ENCODE peak calls at places on chromosomes 13 and 19, in seven cellular contexts. J, N, H, O, P, I and Y are unnamed samples.

GRCh38 chr13:44278164-44278563 is 95.5 kb upstream of the SERP2 start:
- DNase-seq in J (peak), N (no peak), H (no peak), O (no peak), P (no peak), I (no peak), Y (no peak)

GRCh38 chr13:97257800-97258799 is 36.0 kb downstream of the MBNL2 start:
- DNase-seq in J (peak), N (peak), H (peak), O (peak), P (peak), I (peak), Y (peak)

GRCh38 chr13:107459430-107459829 is 755.9 kb downstream of the LIG4 start:
- DNase-seq in J (peak), N (no peak), H (no peak), O (no peak), P (no peak), I (no peak), Y (peak)

GRCh38 chr13:26855071-26855470 is 94.5 kb upstream of the GPR12 start:
- DNase-seq in J (no peak), N (no peak), H (no peak), O (no peak), P (no peak), I (no peak), Y (no peak)

GRCh38 chr19:15091918-15092753 is 10.1 kb downstream of the OR1I1 start:
- DNase-seq in J (peak), N (peak), H (no peak), O (peak), P (peak), I (peak), Y (no peak)

GRCh38 chr13:99694251-99694650 is 193.0 kb downstream of the TM9SF2 start:
- DNase-seq in J (no peak), N (no peak), H (no peak), O (no peak), P (no peak), I (no peak), Y (no peak)

GRCh38 chr13:48319458-48320395 is 16.2 kb downstream of the RB1 start:
- DNase-seq in J (no peak), N (no peak), H (no peak), O (no peak), P (no peak), I (no peak), Y (no peak)

GRCh38 chr13:31896427-31896826 is 135.1 kb upstream of the FRY start:
- DNase-seq in J (peak), N (no peak), H (peak), O (peak), P (no peak), I (peak), Y (peak)

GRCh38 chr13:21203132-21203531 is 26.7 kb downstream of the MRPL57 start:
- DNase-seq in J (no peak), N (peak), H (no peak), O (no peak), P (no peak), I (no peak), Y (no peak)

GRCh38 chr19:58229255-58229639 is 533 bp downstream of the ZNF544 start:
- DNase-seq in J (peak), N (peak), H (no peak), O (peak), P (peak), I (peak), Y (no peak)

GRCh38 chr19:18157465-18158063 is 4.6 kb downstream of the PIK3R2 start:
- DNase-seq in J (no peak), N (no peak), H (peak), O (peak), P (peak), I (peak), Y (no peak)

GRCh38 chr13:106986033-106986484 is 418.1 kb upstream of the ARGLU1 start:
- DNase-seq in J (no peak), N (no peak), H (no peak), O (peak), P (peak), I (no peak), Y (no peak)

GRCh38 chr13:41186481-41186880 is 7.9 kb downstream of the KBTBD7 start:
- DNase-seq in J (no peak), N (no peak), H (no peak), O (no peak), P (no peak), I (no peak), Y (no peak)

GRCh38 chr19:11649941-11650340 is 52.7 kb downstream of the ZNF627 start:
- DNase-seq in J (no peak), N (no peak), H (no peak), O (no peak), P (no peak), I (no peak), Y (peak)

GRCh38 chr13:110367620-110368019 is 60.5 kb downstream of the COL4A2 start:
- DNase-seq in J (no peak), N (no peak), H (no peak), O (no peak), P (no peak), I (no peak), Y (no peak)

GRCh38 chr19:19628499-19629134 is 597 bp upstream of the LPAR2 start:
- DNase-seq in J (peak), N (peak), H (no peak), O (peak), P (peak), I (peak), Y (no peak)

GRCh38 chr19:35262101-35262761 is 6.5 kb upstream of the USF2 start:
- DNase-seq in J (no peak), N (no peak), H (no peak), O (no peak), P (peak), I (no peak), Y (no peak)

GRCh38 chr19:53132231-53132991 is at the start of gene ZNF415:
- DNase-seq in J (peak), N (peak), H (peak), O (peak), P (peak), I (peak), Y (no peak)

GRCh38 chr19:47437500-47437899 is 18.2 kb upstream of the MEIS3 start:
- DNase-seq in J (no peak), N (no peak), H (no peak), O (peak), P (peak), I (no peak), Y (no peak)

GRCh38 chr19:29260477-29261317 is 47.7 kb upstream of the UQCRFS1 start:
- DNase-seq in J (peak), N (no peak), H (peak), O (peak), P (peak), I (no peak), Y (no peak)

GRCh38 chr19:28430214-28430613 is 782.7 kb downstream of the UQCRFS1 start:
- DNase-seq in J (no peak), N (no peak), H (no peak), O (no peak), P (no peak), I (no peak), Y (no peak)

GRCh38 chr13:77986699-77987098 is 68.1 kb upstream of the EDNRB start:
- DNase-seq in J (no peak), N (no peak), H (no peak), O (no peak), P (peak), I (no peak), Y (no peak)

GRCh38 chr19:38656171-38656981 is 8.9 kb downstream of the ACTN4 start:
- DNase-seq in J (peak), N (peak), H (no peak), O (no peak), P (no peak), I (peak), Y (no peak)

GRCh38 chr13:37914781-37915391 is 45.3 kb upstream of the TRPC4 start:
- DNase-seq in J (no peak), N (no peak), H (no peak), O (peak), P (peak), I (peak), Y (no peak)

GRCh38 chr19:40596608-40597328 is 4.4 kb upstream of the LTBP4 start:
- DNase-seq in J (peak), N (peak), H (peak), O (peak), P (peak), I (no peak), Y (no peak)

GRCh38 chr19:55244004-55244680 is 14.7 kb downstream of the PPP6R1 start:
- DNase-seq in J (no peak), N (no peak), H (no peak), O (no peak), P (no peak), I (no peak), Y (no peak)

GRCh38 chr19:37905936-37906867 is at the start of gene WDR87:
- DNase-seq in J (peak), N (peak), H (peak), O (peak), P (peak), I (peak), Y (no peak)

GRCh38 chr19:38793186-38793585 is 4.2 kb downstream of the LGALS7B start:
- DNase-seq in J (peak), N (peak), H (no peak), O (no peak), P (no peak), I (peak), Y (no peak)

GRCh38 chr13:81171065-81171647 is 830.2 kb upstream of the SPRY2 start:
- DNase-seq in J (peak), N (peak), H (no peak), O (peak), P (no peak), I (peak), Y (no peak)

GRCh38 chr19:42003506-42004294 is 9.7 kb upstream of the ATP1A3 start:
- DNase-seq in J (no peak), N (no peak), H (no peak), O (no peak), P (no peak), I (no peak), Y (no peak)

GRCh38 chr19:13015361-13016231 is 20.3 kb downstream of the NFIX start:
- DNase-seq in J (peak), N (peak), H (no peak), O (peak), P (peak), I (peak), Y (no peak)
- H3K4me3 ChIP-seq in J (no peak), N (peak), H (peak), O (no peak), P (no peak), I (peak), Y (no peak)

GRCh38 chr13:45851171-45851889 is at the start of gene SIAH3:
- DNase-seq in J (peak), N (no peak), H (no peak), O (peak), P (peak), I (peak), Y (no peak)
- H3K4me3 ChIP-seq in J (no peak), N (no peak), H (peak), O (peak), P (peak), I (no peak), Y (no peak)

GRCh38 chr19:51733742-51734522 is 10.1 kb upstream of the HAS1 start:
- DNase-seq in J (no peak), N (no peak), H (no peak), O (no peak), P (no peak), I (no peak), Y (no peak)
- H3K4me3 ChIP-seq in J (no peak), N (no peak), H (no peak), O (no peak), P (no peak), I (no peak), Y (no peak)

GRCh38 chr13:50358715-50359367 is 343.6 kb downstream of the KCNRG start:
- DNase-seq in J (no peak), N (no peak), H (no peak), O (no peak), P (no peak), I (no peak), Y (no peak)

GRCh38 chr13:50358221-50358620 is 343.0 kb downstream of the KCNRG start:
- DNase-seq in J (no peak), N (peak), H (no peak), O (no peak), P (no peak), I (no peak), Y (no peak)

GRCh38 chr13:50360637-50361036 is 345.4 kb downstream of the KCNRG start:
- DNase-seq in J (no peak), N (no peak), H (no peak), O (no peak), P (no peak), I (no peak), Y (no peak)

GRCh38 chr13:50359779-50360178 is 344.5 kb downstream of the KCNRG start:
- DNase-seq in J (no peak), N (no peak), H (no peak), O (no peak), P (no peak), I (no peak), Y (no peak)

DNA sequence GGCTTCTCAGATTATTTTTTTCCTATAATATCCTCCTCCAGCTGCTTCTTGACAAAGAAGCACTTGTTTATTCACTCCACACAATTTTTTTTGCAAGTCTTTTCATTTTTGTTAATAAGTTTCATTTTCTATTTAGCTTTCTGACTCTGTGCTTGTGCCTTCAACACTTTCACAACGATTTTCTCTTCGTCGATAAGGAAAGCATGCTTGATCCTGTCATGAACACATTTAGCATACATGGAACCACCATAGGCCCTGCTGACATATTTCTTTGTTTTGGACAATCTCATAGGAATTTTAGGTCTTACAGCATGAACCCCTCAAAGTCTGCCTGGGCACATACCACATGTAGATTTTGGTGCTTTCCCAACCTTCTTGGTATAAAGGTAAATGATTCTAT is 346.0 kb downstream of the KCNRG start:
- DNase-seq in J (no peak), N (no peak), H (no peak), O (no peak), P (no peak), I (no peak), Y (no peak)
- H3K4me3 ChIP-seq in J (no peak), N (no peak), H (no peak), O (no peak), P (no peak), I (no peak), Y (no peak)

DNA sequence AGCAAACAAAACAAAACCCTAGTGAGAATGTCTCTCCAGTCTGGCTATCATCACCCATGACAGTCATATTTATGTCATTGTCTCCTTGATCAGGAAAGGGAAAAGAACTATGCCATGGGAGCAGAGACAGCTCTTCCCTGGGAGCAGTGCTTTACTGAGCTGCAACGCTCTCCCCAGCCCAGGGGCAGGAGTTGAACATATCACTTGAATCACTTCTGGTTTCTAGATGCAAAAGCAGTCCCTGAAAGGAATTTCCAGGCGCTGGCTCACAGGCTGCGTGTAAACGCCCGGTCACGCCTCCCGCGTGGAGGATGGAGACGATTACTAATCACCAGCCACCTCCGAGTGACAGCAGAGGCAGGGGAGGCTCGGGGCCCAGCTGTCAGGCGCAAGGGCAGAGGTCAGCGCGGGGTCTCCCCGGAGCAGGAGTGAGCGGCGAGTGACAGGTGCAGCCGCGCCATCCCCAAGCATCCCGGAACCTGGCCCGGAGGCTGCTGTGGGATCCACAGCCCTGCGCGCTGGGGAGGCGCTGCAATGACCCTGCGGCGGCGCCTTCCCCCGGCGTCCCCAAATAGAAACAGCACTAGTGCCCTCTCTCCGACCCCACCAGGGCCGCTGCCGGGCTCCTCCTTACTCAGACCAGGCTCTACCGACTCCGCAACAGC is 23.5 kb upstream of the DCLK1 start:
- DNase-seq in J (peak), N (no peak), H (peak), O (peak), P (peak), I (no peak), Y (no peak)
- H3K4me3 ChIP-seq in J (no peak), N (no peak), H (peak), O (peak), P (no peak), I (no peak), Y (no peak)

DNA sequence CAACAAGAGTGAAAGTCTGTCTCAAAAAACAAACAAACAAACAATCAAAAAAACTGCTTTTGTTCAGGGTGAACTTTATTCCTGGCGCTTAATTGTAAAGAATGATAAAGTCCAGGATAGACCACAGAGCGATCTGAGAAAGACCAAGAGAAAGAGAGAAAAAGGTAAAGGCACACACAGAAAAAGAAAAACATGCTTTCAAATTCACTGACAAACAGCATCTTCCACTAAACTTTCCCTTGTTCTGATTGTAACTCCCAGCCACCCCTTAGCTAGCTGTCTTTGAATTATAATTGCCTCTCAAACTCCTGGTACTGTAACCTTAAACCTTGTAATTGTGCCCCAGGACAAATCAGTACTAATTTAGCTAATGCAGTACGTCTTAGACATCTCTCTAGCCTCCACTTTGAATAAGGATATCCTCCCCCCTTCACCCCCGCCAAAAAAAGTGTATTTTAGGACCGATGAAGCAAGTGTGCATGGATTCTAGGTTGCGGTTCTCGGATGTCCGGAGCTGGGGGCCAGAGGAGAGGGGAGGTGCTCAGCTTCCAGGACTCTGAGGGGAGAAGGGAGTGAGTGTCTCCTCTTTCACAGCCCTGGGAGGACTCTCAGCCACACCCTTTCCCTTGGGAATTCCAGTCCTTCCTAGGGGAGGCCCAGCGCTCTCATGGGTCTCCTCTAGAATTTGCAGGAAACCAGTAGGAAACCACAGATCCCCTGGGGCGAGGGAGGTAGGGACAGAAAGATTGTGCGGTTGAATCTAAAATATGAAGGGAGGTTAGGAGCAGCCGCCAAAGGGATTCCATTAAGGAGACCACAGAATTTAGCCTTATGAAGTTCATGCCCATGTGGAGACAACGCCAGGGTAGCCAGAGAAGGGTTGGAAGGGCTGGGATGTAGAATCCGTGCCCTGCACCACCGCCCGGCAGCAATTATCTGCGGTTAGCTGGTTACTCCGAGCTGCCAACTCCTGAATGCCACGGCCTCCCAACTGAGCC is 19.7 kb downstream of the ZNF536 start:
- DNase-seq in J (no peak), N (no peak), H (no peak), O (peak), P (peak), I (no peak), Y (peak)
- H3K4me3 ChIP-seq in J (no peak), N (no peak), H (no peak), O (peak), P (no peak), I (no peak), Y (no peak)